ENCODE peak calls at places on chromosome 10, in eight cellular contexts. W is endothelial cell of umbilical vein, O is hepatocyte, E is fibroblast of lung, D is neural progenitor cell, X is mammary epithelial cell, R is HCT116, G is PC-3. V is an unnamed sample.

GRCh38 chr10:34696423-34696822 is 118.7 kb downstream of the PARD3 start:
- DNase-seq in W (peak; percentile 64), G (peak; percentile 99), D (no peak), X (peak; percentile 81), O (no peak), E (peak; percentile 70), R (no peak), V (peak; percentile 80)

GRCh38 chr10:106467506-106467905 is 697.0 kb downstream of the SORCS1 start:
- DNase-seq in D (no peak), R (no peak), X (no peak), G (peak; percentile 55), W (no peak), E (no peak), O (peak; percentile 3), V (no peak)

GRCh38 chr10:115844592-115844991 is 428.4 kb downstream of the GFRA1 start:
- DNase-seq in D (no peak), O (peak; percentile 20), W (no peak), X (no peak), G (no peak), R (no peak), E (peak; percentile 45), V (no peak)

GRCh38 chr10:533186-533585 is 156.3 kb downstream of the DIP2C start:
- DNase-seq in R (no peak), E (no peak), D (no peak), X (no peak), W (no peak), G (no peak), O (no peak), V (no peak)

GRCh38 chr10:34808789-34809745 is 6.0 kb downstream of the PARD3 start:
- DNase-seq in R (no peak), O (peak; percentile 59), E (peak; percentile 43), W (no peak), X (no peak), D (peak; percentile 75), G (no peak), V (peak; percentile 56)

GRCh38 chr10:38054361-38054797 is 39.8 kb upstream of the ZNF37A start:
- DNase-seq in W (no peak), E (peak; percentile 90), O (peak; percentile 5), X (peak; percentile 82), R (no peak), G (no peak), D (no peak), V (peak; percentile 70)

GRCh38 chr10:29131952-29132820 is 156.7 kb upstream of the LYZL1 start:
- DNase-seq in X (no peak), D (no peak), O (peak; percentile 25), W (peak; percentile 95), R (no peak), G (peak; percentile 56), E (peak; percentile 14), V (peak; percentile 28)

GRCh38 chr10:126088144-126088543 is 191.8 kb downstream of the FANK1 start:
- DNase-seq in D (no peak), W (no peak), O (no peak), R (no peak), G (no peak), X (no peak), E (peak; percentile 51), V (peak; percentile 46)

GRCh38 chr10:98377001-98377400 is 38.0 kb downstream of the PYROXD2 start:
- DNase-seq in O (no peak), R (no peak), W (no peak), E (no peak), X (no peak), D (no peak), G (no peak), V (peak; percentile 17)

GRCh38 chr10:63421591-63421990 is 44.2 kb downstream of the JMJD1C start:
- DNase-seq in W (no peak), E (no peak), X (no peak), R (no peak), D (no peak), O (no peak), G (no peak), V (no peak)

DNA sequence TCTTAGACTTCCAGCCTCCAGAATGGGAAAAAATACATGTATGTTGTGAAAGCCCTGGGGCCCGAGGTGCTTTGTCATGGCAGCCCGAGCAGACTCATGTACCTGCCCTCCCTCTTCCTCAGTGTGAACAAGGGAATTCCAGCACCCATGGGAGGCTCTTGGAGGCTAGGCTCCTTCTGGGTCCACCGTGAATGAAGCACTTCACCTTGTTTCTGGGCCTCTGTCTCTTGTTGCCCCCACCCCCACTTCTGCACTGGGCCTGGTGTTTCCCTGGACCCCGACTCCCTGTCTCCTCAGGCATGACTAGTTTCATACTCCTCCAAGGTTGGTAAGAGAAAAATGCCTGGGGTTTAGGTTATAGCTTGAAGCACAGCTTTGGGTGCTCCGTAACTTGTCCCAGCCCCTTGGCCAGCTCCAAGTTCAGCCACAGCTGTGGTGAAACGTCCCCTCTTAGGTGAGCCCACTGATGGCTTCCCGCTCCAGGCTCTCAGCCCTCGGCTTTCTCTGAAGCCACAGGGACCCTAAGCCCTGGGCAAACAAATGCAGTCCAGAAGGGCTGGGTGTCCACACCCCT is 30.2 kb upstream of the ARHGAP22 start:
- DNase-seq in G (no peak), R (no peak), O (no peak), W (no peak), E (no peak), X (no peak), D (no peak), V (no peak)
- H3K27ac ChIP-seq in G (no peak overlapping the region), R (no peak overlapping the region), O (no peak overlapping the region), W (no peak overlapping the region), E (peak overlapping the region; percentile 6), X (no peak overlapping the region), D (no peak overlapping the region), V (peak overlapping the region; percentile 90)

GRCh38 chr10:4937346-4937745 is 25.9 kb upstream of the AKR1C1 start:
- DNase-seq in X (no peak), R (no peak), E (no peak), G (no peak), O (no peak), D (no peak), W (no peak), V (no peak)

GRCh38 chr10:4941540-4942330 is 21.5 kb upstream of the AKR1C1 start:
- DNase-seq in G (peak; percentile 46), X (peak; percentile 48), E (no peak), R (no peak), O (peak; percentile 32), W (peak; percentile 66), D (no peak), V (peak; percentile 38)

GRCh38 chr10:4943821-4944220 is 19.4 kb upstream of the AKR1C1 start:
- DNase-seq in W (no peak), D (no peak), G (no peak), E (no peak), R (no peak), O (no peak), X (no peak), V (peak; percentile 41)

GRCh38 chr10:4934391-4934987 is 28.7 kb upstream of the AKR1C1 start:
- DNase-seq in R (no peak), G (no peak), D (no peak), W (no peak), E (no peak), O (no peak), X (no peak), V (no peak)

DNA sequence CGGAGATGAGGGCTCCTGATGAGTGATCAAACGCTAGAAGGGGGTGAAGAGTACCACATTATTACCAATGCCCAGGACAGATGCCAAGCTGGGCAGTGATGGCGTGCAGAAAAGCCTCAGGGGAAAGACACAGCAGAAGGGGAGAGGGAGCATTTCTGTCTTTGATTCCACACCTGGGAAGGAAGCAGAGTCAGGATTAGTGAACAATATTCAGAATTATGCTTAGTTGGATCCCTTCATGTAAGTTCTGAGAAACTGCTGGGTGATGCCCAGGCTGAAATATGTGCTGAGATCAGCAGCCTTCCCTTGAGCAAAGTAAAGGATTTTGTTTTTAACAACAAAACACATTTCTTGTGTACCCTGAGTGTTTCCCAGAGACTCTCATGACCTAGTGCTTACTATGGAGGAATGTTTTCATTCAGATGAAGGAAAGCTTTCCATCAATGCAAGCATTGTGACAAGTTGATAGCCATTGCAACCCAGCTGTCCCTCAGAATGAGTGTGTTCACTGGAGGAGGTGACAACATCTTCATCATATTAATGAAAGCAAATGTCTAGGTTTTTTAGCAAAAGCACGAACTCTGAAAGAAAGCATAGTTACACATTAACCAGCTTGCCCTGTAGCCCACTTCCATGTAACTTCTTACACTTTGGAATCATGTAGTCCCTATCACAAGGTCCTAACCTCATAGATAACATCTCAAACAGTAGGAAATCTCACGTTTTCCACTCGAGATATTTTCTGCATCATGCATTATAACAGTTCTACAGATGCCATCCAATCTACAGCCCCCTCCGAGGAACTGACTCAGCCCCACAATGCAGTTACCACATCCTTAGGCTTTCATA is 23.8 kb upstream of the AKR1C1 start:
- DNase-seq in E (no peak), O (no peak), R (no peak), W (no peak), X (peak; percentile 22), G (peak; percentile 43), D (no peak), V (peak; percentile 63)
- H2AFZ ChIP-seq in E (no peak overlapping the region), O (no peak overlapping the region), R (no peak overlapping the region), W (peak overlapping the region; percentile 44), X (peak overlapping the region; percentile 47), G (no peak overlapping the region), D (no peak overlapping the region), V (peak overlapping the region; percentile 56)

DNA sequence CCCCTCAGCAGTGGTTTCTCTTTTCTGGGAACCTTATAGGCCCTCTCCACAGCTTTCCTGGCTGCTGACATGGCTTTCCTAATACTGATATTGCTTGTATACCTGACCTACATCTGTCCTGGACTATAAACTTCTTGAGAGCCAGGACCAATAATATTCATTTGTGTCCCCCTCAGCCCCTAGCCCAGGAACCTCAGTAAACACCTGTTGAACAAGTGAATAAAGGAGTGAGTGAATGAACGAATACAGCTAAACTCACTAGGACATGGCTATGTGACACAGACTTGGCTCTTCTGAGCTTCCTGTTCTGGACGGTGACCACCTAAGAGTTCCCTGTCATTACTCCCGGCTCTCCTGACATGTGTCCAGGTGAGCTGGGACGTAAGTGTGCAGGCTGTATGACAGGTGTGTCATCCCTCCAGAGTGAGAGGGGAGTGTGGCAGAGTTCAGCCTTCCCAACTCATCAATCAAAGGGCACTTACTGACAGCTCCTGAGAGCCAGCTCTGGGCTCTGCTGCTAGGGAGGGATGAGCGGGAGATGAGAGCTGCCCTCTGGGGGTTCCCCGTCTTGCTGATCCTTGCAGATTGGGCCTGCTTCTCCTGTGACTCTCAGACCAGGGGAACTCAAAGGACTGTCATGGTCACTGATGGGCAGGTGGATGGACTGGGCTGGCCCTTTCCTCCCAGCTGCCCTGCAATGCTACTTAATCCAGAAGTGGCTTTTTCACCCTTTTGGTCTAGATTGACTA is 84.5 kb downstream of the HIF1AN start:
- DNase-seq in G (no peak), X (no peak), D (no peak), O (no peak), E (no peak), R (no peak), W (no peak), V (no peak)
- TF ChIP-seq EZH2 in G (no peak), X (no peak), D (no peak), O (no peak), E (no peak), R (no peak), W (no peak), V (no peak)

DNA sequence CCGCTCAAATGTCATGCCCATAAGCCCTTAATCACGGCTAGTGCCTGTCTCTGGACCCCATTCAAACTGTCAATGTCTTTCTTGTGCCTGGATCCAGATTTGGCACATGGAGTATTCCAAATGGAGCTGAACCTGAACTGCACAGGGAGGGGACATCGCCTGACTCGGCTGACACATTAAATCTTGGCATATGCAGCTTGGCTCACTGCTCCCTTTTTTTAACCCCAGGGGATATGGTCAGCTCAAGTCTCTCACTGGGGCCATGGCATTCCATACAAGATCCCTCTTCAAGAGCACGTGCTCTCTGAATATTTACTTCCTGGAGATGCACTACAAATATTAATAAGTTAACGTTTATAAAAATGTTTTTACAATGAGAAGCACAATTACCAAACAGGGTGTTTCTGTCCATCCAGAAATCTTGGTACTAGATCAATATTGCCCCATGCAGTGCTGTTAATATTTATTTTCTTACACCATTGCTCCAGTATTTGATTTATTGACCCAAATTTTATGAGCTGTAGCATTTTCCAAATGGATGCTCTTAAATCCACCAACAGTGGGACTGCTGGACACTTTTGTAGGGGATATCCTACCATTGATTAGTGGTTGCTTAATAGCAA is 57.4 kb downstream of the FGFR2 start:
- DNase-seq in D (no peak), X (no peak), R (no peak), W (no peak), G (no peak), E (no peak), O (no peak), V (no peak)
- H3K27ac ChIP-seq in D (no peak overlapping the region), X (no peak overlapping the region), R (no peak overlapping the region), W (no peak overlapping the region), G (no peak overlapping the region), E (no peak overlapping the region), O (no peak overlapping the region), V (no peak overlapping the region)

V was measured in GM23248.